ENCODE peak calls at places on chromosomes 1 and 21, in nine cellular contexts. D is RPMI8226, M is esophagus muscularis mucosa, E is esophagus squamous epithelium, X is mucosa of gallbladder, C is anterior cingulate cortex, P is Panc1, Q is SJSA1, U is aorta. Z is an unnamed sample.

GRCh38 chr1:77841574-77841973 is 46.9 kb upstream of the NEXN start:
- DNase-seq in D (no peak), M (no peak), E (no peak), X (no peak), C (no peak), P (no peak), Q (no peak), U (no peak), Z (no peak)

GRCh38 chr21:23968008-23968407 is 1639.3 kb downstream of the MRPL39 start:
- DNase-seq in D (no peak), M (no peak), E (no peak), X (no peak), C (no peak), P (no peak), Q (no peak), U (no peak), Z (no peak)

GRCh38 chr1:113074237-113074636 is 1.2 kb downstream of the LRIG2 start:
- DNase-seq in D (no peak), M (no peak), E (no peak), X (no peak), C (no peak), P (no peak), Q (no peak), U (no peak), Z (no peak)

GRCh38 chr1:119318466-119319309 is 49.9 kb upstream of the HAO2 start:
- DNase-seq in D (no peak), M (no peak), E (no peak), X (no peak), C (no peak), P (no peak), Q (no peak), U (no peak), Z (no peak)

GRCh38 chr1:39826583-39826982 is 37.9 kb upstream of the BMP8B start:
- DNase-seq in D (no peak), M (no peak), E (no peak), X (no peak), C (no peak), P (no peak), Q (no peak), U (no peak), Z (no peak)

GRCh38 chr1:187655163-187655562 is 826.4 kb downstream of the PLA2G4A start:
- DNase-seq in D (no peak), M (no peak), E (no peak), X (no peak), C (no peak), P (peak; percentile 38), Q (no peak), U (no peak), Z (no peak)

GRCh38 chr1:238783633-238784032 is 602.7 kb upstream of the CHRM3 start:
- DNase-seq in D (no peak), M (no peak), E (no peak), X (no peak), C (no peak), P (no peak), Q (no peak), U (no peak), Z (no peak)

GRCh38 chr1:192951961-192952460 is 107.1 kb downstream of the UCHL5 start:
- DNase-seq in D (no peak), M (no peak), E (no peak), X (no peak), C (no peak), P (peak; percentile 35), Q (no peak), U (no peak), Z (no peak)

GRCh38 chr1:109373051-109373593 is 24.6 kb downstream of the SORT1 start:
- DNase-seq in D (no peak), M (no peak), E (no peak), X (no peak), C (no peak), P (no peak), Q (no peak), U (no peak), Z (no peak)

GRCh38 chr1:248164031-248164430 is 10.6 kb upstream of the OR2M2 start:
- DNase-seq in D (no peak), M (no peak), E (no peak), X (no peak), C (no peak), P (no peak), Q (no peak), U (no peak), Z (no peak)

GRCh38 chr1:205440476-205441317 is 15.1 kb downstream of the BLACAT1 start:
- DNase-seq in D (peak; percentile 87), M (no peak), E (no peak), X (peak; percentile 87), C (peak; percentile 53), P (no peak), Q (no peak), U (no peak), Z (peak; percentile 75)

GRCh38 chr21:38811257-38811656 is 5.5 kb downstream of the ETS2 start:
- DNase-seq in D (no peak), M (no peak), E (no peak), X (no peak), C (no peak), P (no peak), Q (peak; percentile 78), U (no peak), Z (no peak)

GRCh38 chr1:155106862-155107261 is 20.8 kb upstream of the EFNA1 start:
- DNase-seq in D (peak; percentile 68), M (no peak), E (no peak), X (no peak), C (no peak), P (no peak), Q (no peak), U (no peak), Z (no peak)

GRCh38 chr1:161180643-161181042 is 3.3 kb upstream of the B4GALT3 start:
- DNase-seq in D (no peak), M (no peak), E (no peak), X (no peak), C (no peak), P (no peak), Q (no peak), U (no peak), Z (no peak)